ENCODE peak calls at places on chromosome 6, in ten cellular contexts. O, F, W, L, R, H, Z, I, P and B are unnamed samples.

GRCh38 chr6:129136751-129137150 is 253.8 kb downstream of the LAMA2 start:
- DNase-seq in W (no peak), Z (no peak), P (no peak), F (no peak), H (no peak), I (no peak), L (no peak), O (no peak), R (peak; percentile 58), B (no peak)

GRCh38 chr6:159989882-159990480 is 21.1 kb downstream of the IGF2R start:
- DNase-seq in F (no peak), I (no peak), L (peak; percentile 69), R (peak; percentile 56), Z (no peak), P (no peak), W (no peak), O (no peak), H (no peak), B (no peak)

GRCh38 chr6:141848029-141848890 is 284.5 kb upstream of the GJE1 start:
- DNase-seq in I (no peak), Z (no peak), L (peak; percentile 14), W (no peak), H (no peak), P (no peak), O (no peak), F (no peak), R (peak; percentile 77), B (no peak)

GRCh38 chr6:17032595-17033591 is 69.0 kb upstream of the STMND1 start:
- DNase-seq in Z (peak; percentile 79), L (peak; percentile 93), P (peak; percentile 93), O (peak; percentile 78), W (peak; percentile 85), F (peak; percentile 78), I (no peak), R (peak; percentile 89), H (peak; percentile 89), B (peak; percentile 84)

GRCh38 chr6:144215402-144215931 is 65.2 kb downstream of the STX11 start:
- DNase-seq in O (peak; percentile 20), I (peak; percentile 33), W (no peak), F (no peak), Z (peak; percentile 31), P (no peak), L (peak; percentile 28), H (peak; percentile 49), R (peak; percentile 16), B (peak; percentile 40)

GRCh38 chr6:152380351-152380767 is 256.8 kb downstream of the SYNE1 start:
- DNase-seq in Z (peak; percentile 27), H (no peak), P (no peak), F (peak; percentile 72), R (peak; percentile 69), I (no peak), L (peak; percentile 90), O (peak; percentile 68), W (peak; percentile 65), B (peak; percentile 29)

GRCh38 chr6:55276745-55277627 is 50.3 kb upstream of the GFRAL start:
- DNase-seq in O (peak; percentile 65), W (peak; percentile 62), H (no peak), I (peak; percentile 53), R (peak; percentile 71), Z (peak; percentile 22), L (peak; percentile 73), F (peak; percentile 60), P (no peak), B (peak; percentile 53)

GRCh38 chr6:29014729-29015608 is 9.9 kb upstream of the ZNF311 start:
- DNase-seq in R (peak; percentile 4), I (no peak), L (peak; percentile 22), H (no peak), P (no peak), O (no peak), W (peak; percentile 2), Z (no peak), F (no peak), B (no peak)

GRCh38 chr6:43636312-43636667 is 650 bp downstream of the MAD2L1BP start:
- DNase-seq in H (no peak), Z (no peak), L (peak; percentile 30), R (peak; percentile 32), I (peak; percentile 26), P (no peak), F (no peak), W (no peak), O (no peak), B (no peak)

GRCh38 chr6:106927531-106928398 is 46.8 kb downstream of the CD24 start:
- DNase-seq in P (peak; percentile 29), W (peak; percentile 64), Z (peak; percentile 55), R (peak; percentile 63), O (no peak), L (peak; percentile 42), I (peak; percentile 70), H (no peak), F (no peak), B (peak; percentile 45)

GRCh38 chr6:5260661-5261544 is at the start of the genes FARS2 and LYRM4:
- DNase-seq in R (peak; percentile 91), O (peak; percentile 59), P (peak; percentile 97), F (peak; percentile 94), W (peak; percentile 85), L (peak; percentile 88), Z (peak; percentile 91), I (peak; percentile 88), H (peak; percentile 88), B (peak; percentile 79)

GRCh38 chr6:21098744-21099143 is 494.8 kb upstream of the SOX4 start:
- DNase-seq in P (no peak), Z (no peak), W (no peak), R (no peak), O (no peak), I (no peak), H (no peak), F (no peak), L (no peak), B (no peak)

GRCh38 chr6:38636027-38636426 is 3.7 kb downstream of the BTBD9 start:
- DNase-seq in W (no peak), L (no peak), O (no peak), F (no peak), Z (no peak), P (no peak), H (no peak), R (no peak), I (no peak), B (no peak)

GRCh38 chr6:107561325-107561724 is 71.4 kb downstream of the SOBP start:
- DNase-seq in Z (no peak), W (no peak), F (no peak), L (no peak), R (no peak), I (no peak), H (peak; percentile 45), O (no peak), P (no peak), B (peak; percentile 23)

GRCh38 chr6:11586117-11586516 is 48.6 kb downstream of the TMEM170B start:
- DNase-seq in I (no peak), R (peak; percentile 52), L (peak; percentile 25), Z (no peak), H (no peak), W (no peak), F (no peak), O (no peak), P (no peak), B (no peak)

GRCh38 chr6:21914121-21914973 is 320.8 kb downstream of the SOX4 start:
- DNase-seq in H (peak; percentile 86), P (no peak), W (peak; percentile 11), L (peak; percentile 77), R (peak; percentile 71), I (no peak), F (no peak), O (no peak), Z (peak; percentile 70), B (peak; percentile 67)

GRCh38 chr6:11484441-11484840 is 53.1 kb upstream of the TMEM170B start:
- DNase-seq in R (no peak), W (no peak), F (no peak), H (no peak), L (no peak), P (no peak), O (no peak), I (no peak), Z (no peak), B (no peak)

GRCh38 chr6:122144229-122144628 is 255.2 kb upstream of the HSF2 start:
- DNase-seq in L (no peak), I (no peak), R (no peak), P (no peak), H (no peak), W (no peak), Z (no peak), F (peak; percentile 82), O (no peak), B (no peak)

GRCh38 chr6:3227363-3228045 is at the start of gene TUBB2B:
- DNase-seq in P (no peak), H (no peak), W (peak; percentile 76), L (peak; percentile 63), O (no peak), I (no peak), Z (peak; percentile 53), F (peak; percentile 28), R (no peak), B (no peak)